ENCODE peak calls at places on chromosome 1, in ten cellular contexts. V is brain microvascular endothelial cell, Q is adrenal gland, H is foreskin fibroblast, T is GM20000, D is thoracic aorta, M is cardiac muscle cell, L is HCT116, U is endodermal cell, N is activated B cell treated with CpG ODN at 0.5 μM for 24 hours. E is an unnamed sample.

GRCh38 chr1:181423301-181423918 is 59.9 kb upstream of the CACNA1E start:
- DNase-seq in V (peak; percentile 48), Q (peak; percentile 46), H (peak; percentile 37), T (peak; percentile 65), D (no peak), M (peak; percentile 46), L (peak; percentile 36), U (peak; percentile 85), N (no peak), E (no peak)

GRCh38 chr1:220544901-220545303 is 17.0 kb downstream of the MARK1 start:
- DNase-seq in V (no peak), Q (no peak), H (no peak), T (no peak), D (no peak), M (peak; percentile 19), L (no peak), U (peak; percentile 80), N (no peak), E (peak; percentile 39)

GRCh38 chr1:19979494-19979977 is at the start of gene PLA2G2A:
- DNase-seq in V (no peak), Q (no peak), H (no peak), T (no peak), D (no peak), M (peak; percentile 39), L (no peak), U (no peak), N (no peak), E (no peak)

GRCh38 chr1:6979003-6979577 is 193.8 kb downstream of the CAMTA1 start:
- DNase-seq in V (no peak), Q (no peak), H (no peak), T (no peak), D (no peak), M (no peak), L (no peak), U (peak; percentile 65), N (no peak), E (no peak)

GRCh38 chr1:27994060-27994459 is 34.3 kb downstream of the XKR8 start:
- DNase-seq in V (no peak), Q (no peak), H (no peak), T (no peak), D (no peak), M (peak; percentile 48), L (no peak), U (no peak), N (no peak), E (no peak)

GRCh38 chr1:174023438-174023837 is 1.3 kb upstream of the RC3H1 start:
- DNase-seq in V (peak; percentile 23), Q (no peak), H (no peak), T (no peak), D (no peak), M (peak; percentile 54), L (peak; percentile 50), U (peak; percentile 78), N (no peak), E (peak; percentile 40)

GRCh38 chr1:112971006-112971405 is 15.0 kb upstream of the SLC16A1 start:
- DNase-seq in V (no peak), Q (no peak), H (peak; percentile 23), T (no peak), D (no peak), M (no peak), L (no peak), U (no peak), N (no peak), E (no peak)

GRCh38 chr1:91161749-91162148 is 139.9 kb upstream of the ZNF644 start:
- DNase-seq in V (no peak), Q (no peak), H (no peak), T (no peak), D (no peak), M (no peak), L (no peak), U (no peak), N (no peak), E (no peak)

GRCh38 chr1:233668725-233669294 is 54.9 kb downstream of the KCNK1 start:
- DNase-seq in V (no peak), Q (no peak), H (peak; percentile 16), T (peak; percentile 49), D (no peak), M (peak; percentile 46), L (peak; percentile 83), U (no peak), N (no peak), E (no peak)

GRCh38 chr1:208134491-208134890 is 109.7 kb downstream of the PLXNA2 start:
- DNase-seq in V (no peak), Q (no peak), H (no peak), T (no peak), D (no peak), M (no peak), L (no peak), U (no peak), N (no peak), E (no peak)

GRCh38 chr1:66296901-66297300 is 237.1 kb upstream of the SGIP1 start:
- DNase-seq in V (no peak), Q (no peak), H (no peak), T (no peak), D (no peak), M (peak; percentile 42), L (no peak), U (no peak), N (no peak), E (no peak)

GRCh38 chr1:226406401-226406881 is 1.5 kb downstream of the PARP1 start:
- DNase-seq in V (no peak), Q (no peak), H (no peak), T (no peak), D (no peak), M (no peak), L (no peak), U (no peak), N (no peak), E (no peak)

GRCh38 chr1:110067957-110068645 is 2.4 kb downstream of the ALX3 start:
- DNase-seq in V (no peak), Q (no peak), H (no peak), T (peak; percentile 51), D (no peak), M (no peak), L (no peak), U (peak; percentile 84), N (no peak), E (no peak)

GRCh38 chr1:157363660-157364140 is 188.6 kb downstream of the FCRL5 start:
- DNase-seq in V (peak; percentile 45), Q (peak; percentile 37), H (peak; percentile 31), T (peak; percentile 53), D (no peak), M (peak; percentile 50), L (peak; percentile 42), U (peak; percentile 84), N (no peak), E (no peak)
- TF ChIP-seq CTCF in V (peak; percentile 79), Q (no peak), H (peak; percentile 77), T (peak; percentile 64), D (no peak), M (peak; percentile 66), L (peak; percentile 89), U (peak; percentile 82), N (no peak), E (peak; percentile 0)

DNA sequence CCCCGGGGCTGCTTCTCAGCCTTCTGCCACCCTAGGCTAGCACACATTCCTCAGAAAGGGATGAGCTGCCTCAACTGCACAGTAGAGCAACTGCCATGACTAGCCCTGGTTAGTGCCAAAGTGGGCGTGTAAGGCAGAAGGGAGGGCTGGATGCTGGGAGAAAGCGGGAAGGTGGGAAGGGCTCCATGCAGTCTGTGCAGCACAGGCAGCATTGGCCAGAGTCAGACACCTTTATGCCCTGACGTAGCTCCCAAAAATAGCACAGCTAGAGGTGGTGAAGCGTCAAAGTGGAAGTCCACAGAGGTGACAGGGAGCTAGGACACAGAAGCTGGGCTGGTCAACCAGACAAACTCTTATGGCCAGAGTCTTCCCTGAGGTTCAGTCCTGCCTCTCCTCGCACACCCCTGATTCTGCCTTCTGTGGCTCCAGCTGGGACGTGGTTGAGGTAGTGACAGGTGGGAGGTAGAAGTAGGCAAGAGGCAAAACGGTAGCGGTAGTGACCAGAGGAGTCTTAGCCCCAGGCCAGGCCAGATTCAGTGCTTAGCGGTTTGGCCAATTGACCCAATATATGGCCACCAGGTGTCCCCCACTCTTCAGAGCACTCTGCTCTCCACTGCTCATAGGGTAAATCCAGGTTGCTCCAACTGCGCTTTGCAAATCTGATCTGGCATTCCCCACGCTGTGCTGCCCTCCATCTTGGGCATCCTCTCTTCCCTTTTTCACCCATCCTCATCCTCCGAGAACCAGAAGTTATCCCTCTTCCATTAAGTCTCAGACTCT is 45.6 kb downstream of the DDX20 start:
- DNase-seq in V (no peak), Q (no peak), H (no peak), T (no peak), D (no peak), M (no peak), L (no peak), U (peak; percentile 57), N (no peak), E (no peak)
- TF ChIP-seq CTCF in V (peak; percentile 4), Q (peak; percentile 10), H (no peak), T (no peak), D (peak; percentile 41), M (no peak), L (peak; percentile 10), U (peak; percentile 49), N (no peak), E (no peak)

GRCh38 chr1:240888039-240888786 is 276.3 kb upstream of the GREM2 start:
- DNase-seq in V (no peak), Q (peak; percentile 34), H (no peak), T (peak; percentile 43), D (no peak), M (no peak), L (peak; percentile 3), U (peak; percentile 91), N (no peak), E (peak; percentile 35)
- TF ChIP-seq CTCF in V (peak; percentile 84), Q (peak; percentile 55), H (peak; percentile 69), T (peak; percentile 67), D (no peak), M (peak; percentile 11), L (peak; percentile 53), U (peak; percentile 98), N (no peak), E (peak; percentile 21)

DNA sequence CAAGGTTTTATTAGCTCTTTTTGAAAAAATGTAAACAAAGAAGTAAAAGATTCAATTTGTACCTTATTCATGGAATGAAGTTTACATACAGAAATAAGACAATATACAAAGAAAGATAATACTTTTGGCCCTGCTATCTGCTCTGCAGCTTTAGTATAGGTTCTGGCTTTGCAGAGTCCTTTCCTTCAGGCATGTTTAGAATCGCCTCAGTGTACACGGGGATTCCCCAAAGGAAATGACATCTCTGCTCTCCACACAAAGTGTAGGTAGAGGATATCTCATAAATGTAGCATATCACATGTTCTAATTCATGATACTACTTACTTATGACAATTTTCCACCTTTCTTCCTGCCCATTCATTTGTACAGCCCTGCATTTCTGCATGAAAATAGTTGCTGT is 222.6 kb upstream of the DPYD start:
- DNase-seq in V (no peak), Q (no peak), H (no peak), T (no peak), D (no peak), M (no peak), L (no peak), U (no peak), N (no peak), E (no peak)
- TF ChIP-seq CTCF in V (no peak), Q (no peak), H (no peak), T (no peak), D (no peak), M (no peak), L (no peak), U (no peak), N (no peak), E (no peak)

E was measured in lung.